ENCODE peak calls at places on chromosomes 2 and 18, in four cellular contexts. K, Z, I and R are unnamed samples.

GRCh38 chr2:239313776-239314175 is 87.0 kb downstream of the HDAC4 start:
- DNase-seq in K (no peak), Z (no peak), I (no peak), R (no peak)

GRCh38 chr18:46577546-46577945 is 79.5 kb downstream of the LOXHD1 start:
- DNase-seq in I (no peak), Z (no peak), K (no peak), R (no peak)

GRCh38 chr2:85926931-85927527 is 38.2 kb upstream of the ST3GAL5 start:
- DNase-seq in I (no peak), Z (no peak), K (no peak), R (no peak)

GRCh38 chr2:19038096-19039015 is 320.1 kb downstream of the OSR1 start:
- DNase-seq in I (no peak), K (peak), Z (no peak), R (no peak)

GRCh38 chr2:17373041-17373440 is 145.2 kb downstream of the RAD51AP2 start:
- DNase-seq in I (no peak), K (peak), Z (no peak), R (no peak)

GRCh38 chr2:212908682-212909435 is 242.6 kb downstream of the IKZF2 start:
- DNase-seq in K (no peak), Z (no peak), I (no peak), R (no peak)

GRCh38 chr18:48028081-48028480 is 97.6 kb upstream of the SMAD2 start:
- DNase-seq in I (no peak), Z (no peak), K (no peak), R (no peak)

GRCh38 chr2:2846379-2847130 is 515.5 kb upstream of the MYT1L start:
- DNase-seq in K (no peak), Z (no peak), I (no peak), R (no peak)

GRCh38 chr18:13136056-13136688 is 82.4 kb upstream of the LDLRAD4 start:
- DNase-seq in Z (no peak), I (no peak), K (no peak), R (no peak)

GRCh38 chr2:38496927-38497669 is 105.6 kb downstream of the HNRNPLL start:
- DNase-seq in K (no peak), Z (no peak), I (no peak), R (no peak)

GRCh38 chr2:167190053-167190452 is 301.8 kb downstream of the XIRP2 start:
- DNase-seq in I (no peak), K (no peak), Z (no peak), R (no peak)

GRCh38 chr2:240739797-240740196 is 48.1 kb downstream of the AQP12A start:
- DNase-seq in K (no peak), I (no peak), Z (no peak), R (no peak)
- TF ChIP-seq FOS in K (no peak), I (no peak), Z (no peak), R (no peak)

GRCh38 chr2:72415256-72415655 is 267.6 kb upstream of the CYP26B1 start:
- DNase-seq in I (no peak), Z (no peak), K (peak), R (no peak)
- TF ChIP-seq FOS in I (no peak), Z (no peak), K (no peak), R (no peak)

DNA sequence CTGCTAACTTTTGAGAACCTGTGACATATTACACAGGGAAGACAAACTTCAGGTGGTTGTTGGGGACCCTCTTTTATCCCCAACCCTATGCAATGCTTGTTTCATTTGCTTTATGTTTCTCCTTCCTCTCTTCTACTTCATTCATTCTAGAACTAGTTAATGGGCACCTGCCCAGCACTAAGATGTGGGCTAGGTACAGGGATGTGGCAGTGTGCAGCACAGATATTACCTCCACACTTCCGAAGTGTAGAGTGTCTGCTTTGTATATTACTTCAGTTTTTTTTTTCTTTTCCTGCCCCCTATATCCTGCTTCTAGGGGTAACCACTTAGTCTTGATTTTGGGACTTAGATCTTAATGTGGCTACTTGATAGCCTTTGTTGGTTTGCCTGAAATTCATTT is 35.1 kb downstream of the CD28 start:
- DNase-seq in I (no peak), Z (no peak), K (no peak), R (no peak)
- TF ChIP-seq FOS in I (no peak), Z (no peak), K (no peak), R (no peak)

GRCh38 chr2:55425449-55425848 is 5.8 kb upstream of the CCDC88A start:
- DNase-seq in I (peak), Z (no peak), K (peak), R (no peak)

GRCh38 chr2:55428258-55428657 is 8.6 kb upstream of the CCDC88A start:
- DNase-seq in I (no peak), Z (no peak), K (no peak), R (no peak)

GRCh38 chr2:55431982-55432627 is 12.4 kb upstream of the CCDC88A start:
- DNase-seq in Z (no peak), K (peak), I (peak), R (no peak)

DNA sequence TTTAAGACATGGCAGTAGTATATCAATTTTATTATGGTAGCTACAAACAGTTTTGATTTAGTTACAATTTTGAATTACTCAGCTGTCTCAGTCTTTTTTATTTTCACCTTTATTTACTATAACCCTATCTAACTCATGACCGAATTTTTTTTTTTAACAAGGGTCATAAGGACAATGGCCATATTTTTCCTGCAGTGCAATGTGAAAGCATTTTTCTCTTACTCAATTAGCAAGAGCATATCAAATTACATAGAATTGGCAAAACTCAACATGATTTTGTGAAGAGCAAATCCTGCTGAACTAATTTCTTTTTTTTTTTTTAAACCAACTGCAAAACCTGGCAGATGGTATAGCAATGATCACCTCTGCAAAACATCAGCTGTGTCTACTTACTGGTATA is 10.9 kb upstream of the CCDC88A start:
- DNase-seq in Z (no peak), K (no peak), I (peak), R (no peak)
- TF ChIP-seq FOS in Z (no peak), K (no peak), I (no peak), R (no peak)

GRCh38 chr2:202249521-202249850 is 11.1 kb upstream of the SUMO1 start:
- DNase-seq in Z (no peak), K (peak), I (peak), R (no peak)
- TF ChIP-seq FOS in Z (no peak), K (no peak), I (peak), R (no peak)

GRCh38 chr2:210195066-210195852 is 24.1 kb upstream of the KANSL1L start:
- DNase-seq in I (peak), Z (no peak), K (peak), R (peak)
- TF ChIP-seq FOS in I (no peak), Z (no peak), K (no peak), R (no peak)

DNA sequence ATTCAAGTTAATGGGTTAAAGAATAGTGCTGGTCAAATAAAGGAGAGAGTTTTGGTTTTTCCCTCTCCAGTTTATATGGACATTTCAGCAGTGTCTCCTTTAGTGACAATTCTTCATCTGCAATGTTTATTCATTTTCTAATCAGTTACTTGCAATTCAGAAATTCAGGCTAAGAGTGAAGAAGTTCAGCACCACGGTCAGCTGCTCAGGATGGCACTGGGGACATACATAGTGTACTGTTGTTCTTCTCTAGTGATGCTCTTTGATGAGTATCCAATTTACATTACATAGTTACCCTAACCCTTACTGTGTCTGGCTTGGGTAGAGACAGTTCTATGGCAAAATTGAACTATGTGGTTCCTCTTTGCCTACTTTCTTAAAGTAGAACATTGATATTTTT is 412.7 kb downstream of the CNTNAP5 start:
- DNase-seq in Z (no peak), I (no peak), K (no peak), R (no peak)
- TF ChIP-seq FOS in Z (no peak), I (no peak), K (no peak), R (no peak)